ENCODE peak calls at places on chromosomes 12 and 14, in seven cellular contexts. G, U, Z, N, T, Y and F are unnamed samples.

GRCh38 chr12:13289644-13290285 is 93.2 kb downstream of the EMP1 start:
- DNase-seq in Y (peak; percentile 10), G (no peak), U (peak; percentile 51), T (no peak), N (no peak), Z (no peak), F (no peak)

GRCh38 chr14:98234208-98234607 is 1037.8 kb downstream of the BCL11B start:
- DNase-seq in T (no peak), Z (no peak), N (no peak), Y (peak; percentile 94), U (no peak), G (no peak), F (peak; percentile 89)

GRCh38 chr12:118685983-118686607 is 295.2 kb upstream of the SRRM4 start:
- DNase-seq in U (no peak), G (no peak), N (no peak), T (no peak), Z (no peak), Y (no peak), F (no peak)

GRCh38 chr14:22973217-22974032 is 8.9 kb downstream of the AJUBA start:
- DNase-seq in N (no peak), Y (peak; percentile 62), G (no peak), T (no peak), U (no peak), Z (peak; percentile 80), F (peak; percentile 75)

GRCh38 chr12:46253544-46254162 is 15.2 kb downstream of the SLC38A1 start:
- DNase-seq in Y (no peak), G (no peak), Z (no peak), N (no peak), T (no peak), U (no peak), F (no peak)

GRCh38 chr14:103408491-103409155 is 23.4 kb downstream of the MARK3 start:
- DNase-seq in G (no peak), Y (no peak), Z (peak; percentile 71), N (no peak), T (no peak), U (no peak), F (no peak)

GRCh38 chr14:105249175-105250007 is 1.1 kb downstream of the BTBD6 start:
- DNase-seq in Z (peak; percentile 50), Y (peak; percentile 12), U (no peak), N (no peak), G (no peak), T (no peak), F (peak; percentile 34)

GRCh38 chr12:121858662-121859572 is at the start of gene HPD:
- DNase-seq in T (no peak), N (no peak), Z (peak; percentile 73), U (peak; percentile 98), G (peak; percentile 16), Y (peak; percentile 61), F (peak; percentile 69)

GRCh38 chr14:50339178-50339804 is 27.2 kb downstream of the DMAC2L start:
- DNase-seq in Z (no peak), U (no peak), N (no peak), Y (no peak), G (no peak), T (no peak), F (no peak)

GRCh38 chr12:11685716-11686115 is 36.2 kb downstream of the ETV6 start:
- DNase-seq in Y (no peak), Z (peak; percentile 41), T (no peak), N (no peak), G (no peak), U (no peak), F (no peak)

GRCh38 chr12:24948816-24949722 is at the start of gene BCAT1:
- DNase-seq in Z (peak; percentile 90), N (no peak), Y (no peak), U (peak; percentile 61), T (peak; percentile 90), G (peak; percentile 46), F (peak; percentile 43)

GRCh38 chr14:98217530-98217929 is 1054.5 kb downstream of the BCL11B start:
- DNase-seq in Z (no peak), G (no peak), T (no peak), U (no peak), Y (no peak), N (no peak), F (no peak)

GRCh38 chr14:60095781-60096450 is 4.2 kb downstream of the PCNX4 start:
- DNase-seq in U (no peak), Z (peak; percentile 81), Y (peak; percentile 78), N (no peak), G (no peak), T (no peak), F (peak; percentile 83)

GRCh38 chr12:1216560-1216959 is 225.5 kb downstream of the ERC1 start:
- DNase-seq in Z (no peak), Y (peak; percentile 15), G (no peak), U (no peak), T (no peak), N (no peak), F (no peak)

GRCh38 chr12:84964048-84964447 is 51.4 kb upstream of the SLC6A15 start:
- DNase-seq in Y (no peak), T (no peak), G (no peak), Z (peak; percentile 28), U (no peak), N (no peak), F (no peak)

GRCh38 chr14:77303417-77304156 is 17.1 kb downstream of the POMT2 start:
- DNase-seq in U (no peak), N (peak; percentile 54), Y (peak; percentile 99), G (no peak), T (no peak), Z (peak; percentile 97), F (peak; percentile 98)

GRCh38 chr12:5022465-5023061 is 21.1 kb upstream of the KCNA5 start:
- DNase-seq in G (no peak), Z (peak; percentile 57), T (peak; percentile 82), N (peak; percentile 29), Y (peak; percentile 47), U (peak; percentile 54), F (peak; percentile 55)

GRCh38 chr12:81517296-81517695 is 241.9 kb downstream of the PPFIA2 start:
- DNase-seq in Z (no peak), Y (no peak), N (no peak), G (no peak), U (no peak), T (no peak), F (no peak)

GRCh38 chr12:94603434-94604068 is 46.8 kb downstream of the TMCC3 start:
- DNase-seq in N (peak; percentile 22), U (peak; percentile 68), Z (no peak), T (peak; percentile 83), Y (peak; percentile 44), G (no peak), F (peak; percentile 60)

GRCh38 chr14:69658664-69659261 is 47.4 kb downstream of the SUSD6 start:
- DNase-seq in U (no peak), N (no peak), Y (peak; percentile 78), T (no peak), Z (peak; percentile 57), G (no peak), F (peak; percentile 70)

GRCh38 chr12:26113853-26114719 is 10.8 kb downstream of the BHLHE41 start:
- DNase-seq in G (peak; percentile 93), U (peak; percentile 97), Y (peak; percentile 83), T (peak; percentile 96), N (peak; percentile 78), Z (peak; percentile 91), F (peak; percentile 92)

DNA sequence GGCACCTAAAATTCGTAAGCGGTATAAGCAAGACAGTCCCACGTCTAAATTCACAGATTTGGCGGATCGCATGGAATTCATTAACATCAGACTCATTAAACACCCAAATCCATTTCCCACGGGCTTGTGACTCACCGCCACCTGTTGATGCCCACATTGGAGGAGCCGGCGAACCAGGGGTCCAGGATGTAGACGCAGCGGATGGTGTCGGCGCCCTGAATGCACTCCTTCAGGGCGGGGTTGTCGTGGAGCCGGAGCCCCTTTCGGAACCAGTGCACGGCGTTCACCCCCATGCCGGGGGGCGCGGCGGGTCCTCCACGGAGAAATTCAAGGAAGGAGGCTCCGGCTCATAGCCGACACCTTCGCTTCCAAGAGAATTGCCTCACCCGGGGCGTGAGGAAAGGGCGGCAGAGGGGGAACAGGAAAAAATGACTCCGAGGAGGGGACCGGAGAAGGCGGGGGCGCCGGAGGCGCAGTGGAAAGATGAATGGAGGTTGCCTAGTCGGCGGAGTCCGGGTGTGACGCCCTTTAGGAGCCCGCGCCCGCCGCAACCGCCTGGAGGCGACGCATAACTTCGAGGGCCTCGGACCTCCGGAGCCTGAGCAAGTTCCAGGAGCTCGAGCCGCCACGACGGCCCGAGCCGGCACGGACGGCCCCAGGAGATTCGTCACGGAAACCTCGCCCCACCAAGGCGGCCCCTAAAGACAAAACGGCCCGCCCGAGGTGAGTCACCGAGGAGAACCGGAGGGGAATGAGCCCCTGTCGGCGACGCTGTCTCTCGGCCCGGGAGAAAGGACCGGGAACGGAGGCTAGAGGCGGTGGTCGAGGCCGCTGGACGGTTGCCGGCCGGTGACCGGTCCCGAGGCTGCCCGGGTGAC is 441 bp downstream of the CRY1 start:
- DNase-seq in U (no peak), N (no peak), T (peak; percentile 89), Y (peak; percentile 53), G (peak; percentile 19), Z (peak; percentile 52), F (peak; percentile 63)
- TF ChIP-seq CTCF in U (no peak), N (no peak), T (no peak), Y (peak; percentile 0), G (no peak), Z (no peak), F (no peak)

DNA sequence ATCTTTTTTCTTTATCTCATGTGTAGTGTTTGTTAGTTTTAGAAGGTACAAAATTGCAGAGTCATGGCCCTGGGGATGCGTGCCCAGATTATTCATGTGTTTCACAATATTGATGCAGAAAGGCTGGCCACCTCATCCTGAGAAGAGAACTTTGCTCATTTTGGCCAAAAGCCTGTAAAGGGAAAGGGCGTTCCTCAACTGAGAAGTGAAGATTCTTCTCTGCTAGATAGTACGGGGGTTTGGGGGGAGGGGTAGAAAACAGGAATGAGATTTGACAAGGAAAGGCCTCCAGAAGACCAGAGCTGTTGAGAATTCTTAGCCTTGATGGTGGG is 1.7 kb downstream of the MGST1 start:
- DNase-seq in G (peak; percentile 58), T (no peak), N (no peak), Z (peak; percentile 96), U (peak; percentile 88), Y (peak; percentile 88), F (peak; percentile 90)
- H3K4me3 ChIP-seq in G (no peak overlapping the region), T (no peak overlapping the region), N (peak overlapping the region; percentile 65), Z (peak overlapping the region; percentile 77), U (peak overlapping the region; percentile 65), Y (peak overlapping the region; percentile 80), F (peak overlapping the region; percentile 82)

DNA sequence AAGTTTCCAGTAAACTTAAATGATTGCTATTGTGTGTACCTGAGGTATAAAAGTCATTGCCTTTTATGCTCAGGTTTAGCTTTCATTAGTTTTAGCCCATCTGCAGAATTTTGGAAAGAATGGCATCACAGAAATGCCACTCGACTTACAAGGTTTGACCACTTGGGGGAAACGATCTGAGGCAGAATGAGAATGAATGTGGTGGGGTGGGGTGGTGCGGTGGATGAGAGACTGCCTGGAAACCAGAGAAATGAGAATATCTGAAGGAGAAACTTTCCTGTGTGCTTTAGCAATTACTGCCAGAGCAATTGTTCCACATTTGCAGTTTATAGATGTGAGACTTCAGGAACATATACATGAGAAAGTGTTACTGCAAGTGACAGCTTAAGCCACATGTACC is 225.4 kb upstream of the PDE3A start:
- DNase-seq in Y (no peak), N (no peak), T (no peak), Z (peak; percentile 13), G (no peak), U (no peak), F (no peak)
- TF ChIP-seq CTCF in Y (no peak), N (no peak), T (no peak), Z (peak; percentile 35), G (no peak), U (no peak), F (no peak)

DNA sequence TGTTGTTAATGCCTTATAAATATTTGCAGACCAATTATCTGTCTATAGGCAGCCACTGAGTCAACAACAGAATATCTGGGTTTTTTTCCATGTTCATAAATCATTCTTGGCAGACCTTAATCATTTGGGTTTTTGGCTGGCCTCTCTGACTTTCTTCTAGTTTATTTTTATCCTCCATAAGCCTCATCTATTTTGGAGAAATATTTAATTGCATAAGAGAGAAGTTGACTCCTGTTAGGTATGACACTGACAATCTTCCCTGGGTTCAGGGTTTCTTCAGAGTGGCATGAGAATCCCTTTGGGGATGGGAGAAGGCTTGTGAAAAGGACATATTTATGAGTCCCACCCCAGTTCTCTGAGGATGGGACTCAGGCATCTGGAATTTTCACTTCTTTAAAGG is 299.8 kb downstream of the NRXN3 start:
- DNase-seq in U (no peak), Y (no peak), G (no peak), Z (no peak), N (no peak), T (no peak), F (no peak)
- H3K4me3 ChIP-seq in U (no peak overlapping the region), Y (no peak overlapping the region), G (no peak overlapping the region), Z (no peak overlapping the region), N (no peak overlapping the region), T (no peak overlapping the region), F (no peak overlapping the region)